ENCODE peak calls at places on chromosomes 2 and 18, in four cellular contexts. L is GM12865, X is hepatocyte, T is choroid plexus epithelial cell. V is an unnamed sample.

GRCh38 chr18:4200399-4200798 is 254.7 kb downstream of the DLGAP1 start:
- DNase-seq in T (no peak), L (no peak), X (no peak), V (no peak)

GRCh38 chr2:239882335-239882734 is 142.8 kb downstream of the NDUFA10 start:
- DNase-seq in L (peak; percentile 51), T (peak; percentile 53), X (peak; percentile 78), V (peak; percentile 51)

GRCh38 chr18:59478591-59478990 is 119.5 kb upstream of the LMAN1 start:
- DNase-seq in T (peak; percentile 21), X (no peak), L (no peak), V (no peak)

GRCh38 chr18:43936176-43936575 is 658.9 kb upstream of the SYT4 start:
- DNase-seq in T (no peak), L (no peak), X (no peak), V (no peak)

GRCh38 chr2:165010556-165010955 is 55.2 kb upstream of the SLC38A11 start:
- DNase-seq in T (no peak), L (no peak), X (no peak), V (no peak)

GRCh38 chr2:65300134-65300771 is 72.6 kb downstream of the ACTR2 start:
- DNase-seq in X (no peak), T (peak; percentile 71), L (no peak), V (no peak)

GRCh38 chr2:240142256-240142775 is 1.9 kb upstream of the OTOS start:
- DNase-seq in X (no peak), L (no peak), T (no peak), V (no peak)

GRCh38 chr18:48918156-48918555 is 32.6 kb downstream of the SMAD7 start:
- DNase-seq in L (peak; percentile 73), X (no peak), T (no peak), V (no peak)

DNA sequence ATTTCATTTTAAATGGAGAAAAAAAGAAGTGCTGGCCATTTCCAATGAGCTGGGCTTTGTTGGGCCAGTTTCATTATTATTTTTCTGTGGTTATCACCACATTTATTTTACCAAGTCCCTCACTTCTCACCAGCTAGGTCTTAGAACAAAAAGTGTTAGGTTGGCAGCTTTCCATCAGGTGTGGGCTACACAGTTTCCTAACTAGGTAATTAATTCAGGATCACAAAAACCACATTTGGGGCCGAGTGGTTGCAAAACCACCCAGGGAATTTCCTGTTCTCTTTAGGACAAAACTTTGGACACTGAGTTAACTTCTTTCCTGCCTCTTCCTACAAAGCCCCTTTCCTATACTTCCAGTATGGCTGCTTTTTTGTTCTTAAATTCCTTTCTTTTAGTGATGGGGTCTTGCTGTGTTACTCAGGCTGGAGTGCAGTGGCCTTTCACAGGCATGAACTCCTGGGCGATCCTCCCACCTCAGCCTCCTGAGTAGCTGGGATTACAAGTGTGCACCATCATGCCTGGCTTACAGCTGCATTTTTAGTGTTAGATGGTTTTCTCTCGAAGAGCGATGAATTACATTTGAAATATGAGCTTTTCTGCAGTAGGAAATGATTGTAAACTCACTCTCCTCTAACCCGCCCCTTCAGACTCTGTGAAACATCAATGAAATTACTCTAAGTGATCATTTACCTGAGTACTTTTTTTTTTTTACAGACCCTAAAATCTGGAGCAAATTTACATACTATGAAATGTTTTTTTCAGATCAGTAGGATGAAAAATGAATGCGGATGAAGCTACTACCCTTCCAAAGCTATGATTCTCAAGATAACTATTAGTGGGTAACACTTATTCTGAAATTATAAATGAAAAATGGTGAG is 2.6 kb upstream of the ZFP36L2 start:
- DNase-seq in T (peak; percentile 30), L (peak; percentile 69), X (no peak), V (no peak)
- TF ChIP-seq CTCF in T (no peak), L (no peak), X (no peak), V (no peak)

DNA sequence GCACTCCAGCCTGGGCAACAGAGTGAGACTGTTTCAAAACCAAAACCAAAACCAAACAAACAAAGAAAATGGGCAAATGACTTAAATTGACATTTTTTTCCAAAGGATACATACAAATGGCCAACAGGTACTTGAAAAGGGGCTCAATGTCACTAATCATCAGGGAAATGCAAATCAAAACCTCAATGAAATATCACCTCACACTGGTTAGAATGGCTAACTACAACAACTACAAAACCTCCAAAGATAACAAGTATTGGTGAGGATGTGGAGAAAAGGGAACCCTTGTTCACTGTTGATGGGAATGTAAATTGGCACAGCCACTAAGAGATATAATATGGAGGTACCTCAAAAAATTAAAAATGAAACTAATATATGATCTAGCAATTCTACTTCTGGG is 213.2 kb upstream of the HS6ST1 start:
- DNase-seq in T (no peak), X (no peak), L (no peak), V (no peak)
- TF ChIP-seq CTCF in T (no peak), X (peak; percentile 15), L (no peak), V (no peak)

GRCh38 chr2:101196220-101196661 is 45.1 kb upstream of the TBC1D8 start:
- DNase-seq in L (no peak), T (no peak), X (no peak), V (no peak)
- TF ChIP-seq CTCF in L (no peak), T (no peak), X (no peak), V (no peak)

GRCh38 chr2:126614529-126615279 is 41.3 kb upstream of the GYPC start:
- DNase-seq in X (no peak), L (no peak), T (peak; percentile 79), V (no peak)

GRCh38 chr2:126616606-126617069 is 39.3 kb upstream of the GYPC start:
- DNase-seq in L (peak; percentile 15), T (no peak), X (no peak), V (no peak)

GRCh38 chr2:126623000-126623399 is 33.0 kb upstream of the GYPC start:
- DNase-seq in T (no peak), L (no peak), X (no peak), V (no peak)

DNA sequence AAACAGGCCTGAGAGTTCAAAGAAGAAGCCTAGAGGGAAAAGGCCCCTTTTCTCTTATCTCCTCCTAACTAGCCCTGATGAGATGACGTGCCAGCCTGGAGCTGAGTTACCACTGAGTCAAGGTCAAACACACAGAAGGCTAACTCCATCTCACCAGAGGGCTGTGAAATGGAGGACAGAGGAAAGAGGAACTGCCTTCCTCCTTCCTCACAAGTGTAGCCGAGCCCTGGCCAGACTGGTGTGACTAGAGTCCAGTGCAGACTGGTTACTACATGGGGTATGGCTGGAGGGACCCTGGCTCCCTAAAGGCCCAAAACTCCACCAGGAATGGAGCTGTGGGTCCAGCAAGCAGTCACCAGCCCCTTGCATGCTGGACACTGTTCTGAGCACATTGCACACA is 35.7 kb upstream of the GYPC start:
- DNase-seq in X (no peak), L (no peak), T (no peak), V (no peak)
- TF ChIP-seq CTCF in X (no peak), L (no peak), T (no peak), V (no peak)

GRCh38 chr2:101741775-101742520 is 44.4 kb downstream of the MAP4K4 start:
- DNase-seq in X (peak; percentile 34), L (no peak), T (no peak), V (no peak)
- TF ChIP-seq CTCF in X (no peak), L (no peak), T (no peak), V (no peak)

DNA sequence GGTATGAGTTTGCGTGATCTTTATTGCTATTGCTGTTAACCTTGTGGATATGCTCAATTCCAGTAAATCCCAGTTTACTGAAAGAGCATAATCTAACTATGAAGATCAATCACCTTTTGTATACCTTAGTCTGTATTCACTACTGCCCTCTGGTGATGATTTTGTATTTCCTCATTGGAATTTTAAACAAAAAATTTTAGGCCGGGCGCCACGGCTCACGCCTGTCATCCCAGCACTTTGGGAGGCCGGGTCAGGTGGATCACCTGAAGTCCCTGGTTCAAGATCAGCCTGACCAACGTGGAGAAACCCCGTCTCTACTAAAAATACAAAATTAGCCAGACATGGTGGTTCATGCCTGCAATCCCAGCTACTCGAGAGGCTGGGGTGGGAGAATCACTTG is 5.1 kb downstream of the COMMD1 start:
- DNase-seq in X (no peak), L (no peak), T (peak; percentile 30), V (no peak)
- TF ChIP-seq CTCF in X (peak; percentile 29), L (no peak), T (peak; percentile 45), V (no peak)

GRCh38 chr2:72089028-72089427 is 58.6 kb downstream of the CYP26B1 start:
- DNase-seq in L (no peak), X (no peak), T (no peak), V (no peak)
- TF ChIP-seq CTCF in L (no peak), X (no peak), T (no peak), V (no peak)

GRCh38 chr2:214591359-214591758 is 180.5 kb downstream of the VWC2L start:
- DNase-seq in X (no peak), T (peak; percentile 71), L (no peak), V (no peak)

GRCh38 chr2:214587442-214587841 is 176.6 kb downstream of the VWC2L start:
- DNase-seq in T (peak; percentile 1), X (peak; percentile 8), L (peak; percentile 18), V (no peak)
- TF ChIP-seq CTCF in T (peak; percentile 41), X (no peak), L (peak; percentile 32), V (no peak)

GRCh38 chr2:189338119-189338518 is 103.2 kb upstream of the WDR75 start:
- DNase-seq in T (no peak), L (no peak), X (no peak), V (no peak)
- TF ChIP-seq CTCF in T (no peak), L (no peak), X (no peak), V (no peak)

DNA sequence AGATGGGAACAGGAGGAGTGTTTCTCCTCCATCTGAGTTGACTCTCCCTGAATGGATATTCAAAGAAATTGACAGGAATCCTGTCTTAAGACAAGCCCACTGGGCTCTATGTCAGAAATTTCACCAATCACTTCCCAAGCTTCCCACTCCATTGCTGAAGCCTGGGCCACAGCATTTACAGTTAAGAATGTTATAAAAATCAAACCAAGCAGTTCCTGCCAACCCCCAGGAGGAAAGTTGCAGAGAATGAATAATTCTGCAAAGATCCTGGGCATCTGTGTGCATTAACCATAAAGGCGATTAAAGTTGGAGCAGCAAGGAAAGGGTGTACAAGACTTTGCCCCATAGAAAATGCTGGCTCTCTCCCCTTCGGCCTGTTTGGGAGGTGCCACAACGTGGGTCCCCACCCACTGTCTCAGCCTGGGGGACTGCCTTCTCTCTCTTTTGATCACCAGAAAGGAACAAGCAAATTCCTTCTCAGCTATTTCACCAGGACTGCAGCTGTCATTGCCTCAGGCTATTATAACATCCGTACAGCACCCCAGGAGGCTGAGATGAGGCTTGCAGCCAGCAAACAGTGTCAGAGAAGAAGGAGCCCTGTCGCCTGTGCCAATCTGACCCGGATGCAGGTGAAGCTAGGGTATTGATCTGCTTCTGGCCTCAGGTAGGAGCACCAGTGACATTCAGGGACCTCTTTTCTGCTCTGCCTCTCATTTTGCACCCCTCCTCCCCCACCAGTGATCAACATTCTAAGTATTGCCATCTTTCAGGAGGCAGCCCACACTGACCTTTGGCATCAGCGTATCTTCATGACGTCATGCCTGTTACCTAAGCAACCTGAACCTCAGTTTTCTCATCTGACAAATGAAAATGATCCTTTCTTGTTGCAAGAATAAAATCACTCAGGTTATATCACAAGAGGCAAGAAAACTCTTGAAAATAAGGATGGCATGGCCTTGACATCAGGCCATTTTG is 219.0 kb downstream of the SH3BP4 start:
- DNase-seq in X (peak; percentile 58), L (no peak), T (peak; percentile 78), V (no peak)
- TF ChIP-seq CTCF in X (peak; percentile 25), L (no peak), T (peak; percentile 66), V (no peak)